ENCODE peak calls at places on chromosomes 3 and 15, in seven cellular contexts. One of them, this sample, is unnamed.
A peak's percentile ranks its signal among the peaks of the same experiment; 100 is the strongest.

GRCh38 chr15:74317820-74318375 is 49.5 kb downstream of the CYP11A1 start:
- DNase-seq in NCI-H1417: peak; percentile 90
- DNase-seq in endothelial cell of umbilical vein: no peak
- DNase-seq in NCI-H774: no peak
- DNase-seq in fibroblast of lung: peak; percentile 87
- DNase-seq in fibroblast of the conjunctiva: peak; percentile 92
- DNase-seq in NCI-H2171 treated with DMSO at 0.1 percent for 48 hours: peak; percentile 88
- DNase-seq in this sample: no peak

GRCh38 chr3:17013050-17013449 is 128.3 kb downstream of the PLCL2 start:
- DNase-seq in NCI-H1417: no peak
- DNase-seq in endothelial cell of umbilical vein: no peak
- DNase-seq in NCI-H774: no peak
- DNase-seq in fibroblast of lung: peak; percentile 29
- DNase-seq in fibroblast of the conjunctiva: no peak
- DNase-seq in NCI-H2171 treated with DMSO at 0.1 percent for 48 hours: no peak
- DNase-seq in this sample: no peak

GRCh38 chr3:138186803-138187295 is 252 bp upstream of the ARMC8 start:
- DNase-seq in NCI-H1417: no peak
- DNase-seq in endothelial cell of umbilical vein: peak; percentile 94
- DNase-seq in NCI-H774: peak; percentile 88
- DNase-seq in fibroblast of lung: peak; percentile 80
- DNase-seq in fibroblast of the conjunctiva: peak; percentile 79
- DNase-seq in NCI-H2171 treated with DMSO at 0.1 percent for 48 hours: no peak
- DNase-seq in this sample: no peak

GRCh38 chr3:42735021-42735420 is 32.4 kb upstream of the HHATL start:
- DNase-seq in NCI-H1417: no peak
- DNase-seq in endothelial cell of umbilical vein: no peak
- DNase-seq in NCI-H774: no peak
- DNase-seq in fibroblast of lung: no peak
- DNase-seq in fibroblast of the conjunctiva: no peak
- DNase-seq in NCI-H2171 treated with DMSO at 0.1 percent for 48 hours: no peak
- DNase-seq in this sample: no peak

GRCh38 chr3:29925150-29925549 is 644.3 kb downstream of the RBMS3 start:
- DNase-seq in NCI-H1417: no peak
- DNase-seq in endothelial cell of umbilical vein: no peak
- DNase-seq in NCI-H774: no peak
- DNase-seq in fibroblast of lung: no peak
- DNase-seq in fibroblast of the conjunctiva: no peak
- DNase-seq in NCI-H2171 treated with DMSO at 0.1 percent for 48 hours: no peak
- DNase-seq in this sample: no peak

GRCh38 chr3:150697646-150698045 is 6.1 kb downstream of the ERICH6 start:
- DNase-seq in NCI-H1417: no peak
- DNase-seq in endothelial cell of umbilical vein: no peak
- DNase-seq in NCI-H774: no peak
- DNase-seq in fibroblast of lung: peak; percentile 54
- DNase-seq in fibroblast of the conjunctiva: no peak
- DNase-seq in NCI-H2171 treated with DMSO at 0.1 percent for 48 hours: no peak
- DNase-seq in this sample: no peak

GRCh38 chr15:97759363-97759762 is 201.1 kb upstream of the ARRDC4 start:
- DNase-seq in NCI-H1417: no peak
- DNase-seq in endothelial cell of umbilical vein: peak; percentile 62
- DNase-seq in NCI-H774: no peak
- DNase-seq in fibroblast of lung: peak; percentile 81
- DNase-seq in fibroblast of the conjunctiva: no peak
- DNase-seq in NCI-H2171 treated with DMSO at 0.1 percent for 48 hours: no peak
- DNase-seq in this sample: peak; percentile 29

GRCh38 chr15:68503791-68504720 is 72.1 kb upstream of the ITGA11 start:
- DNase-seq in NCI-H1417: no peak
- DNase-seq in endothelial cell of umbilical vein: no peak
- DNase-seq in NCI-H774: no peak
- DNase-seq in fibroblast of lung: peak; percentile 78
- DNase-seq in fibroblast of the conjunctiva: no peak
- DNase-seq in NCI-H2171 treated with DMSO at 0.1 percent for 48 hours: no peak
- DNase-seq in this sample: no peak

GRCh38 chr15:70478251-70478990 is 284.9 kb downstream of the UACA start:
- DNase-seq in NCI-H1417: peak; percentile 78
- DNase-seq in endothelial cell of umbilical vein: no peak
- DNase-seq in NCI-H774: no peak
- DNase-seq in fibroblast of lung: no peak
- DNase-seq in fibroblast of the conjunctiva: no peak
- DNase-seq in NCI-H2171 treated with DMSO at 0.1 percent for 48 hours: no peak
- DNase-seq in this sample: no peak

GRCh38 chr15:47872869-47873301 is 155.6 kb downstream of the SEMA6D start:
- DNase-seq in NCI-H1417: no peak
- DNase-seq in endothelial cell of umbilical vein: no peak
- DNase-seq in NCI-H774: no peak
- DNase-seq in fibroblast of lung: no peak
- DNase-seq in fibroblast of the conjunctiva: no peak
- DNase-seq in NCI-H2171 treated with DMSO at 0.1 percent for 48 hours: peak; percentile 69
- DNase-seq in this sample: no peak

GRCh38 chr3:183244981-183245476 is 8.0 kb upstream of the B3GNT5 start:
- DNase-seq in NCI-H1417: no peak
- DNase-seq in endothelial cell of umbilical vein: peak; percentile 28
- DNase-seq in NCI-H774: no peak
- DNase-seq in fibroblast of lung: no peak
- DNase-seq in fibroblast of the conjunctiva: no peak
- DNase-seq in NCI-H2171 treated with DMSO at 0.1 percent for 48 hours: no peak
- DNase-seq in this sample: no peak

GRCh38 chr3:141000027-141000663 is 51.0 kb upstream of the SPSB4 start:
- DNase-seq in NCI-H1417: peak; percentile 40
- DNase-seq in endothelial cell of umbilical vein: peak; percentile 51
- DNase-seq in NCI-H774: peak; percentile 53
- DNase-seq in fibroblast of lung: peak; percentile 47
- DNase-seq in fibroblast of the conjunctiva: peak; percentile 4
- DNase-seq in NCI-H2171 treated with DMSO at 0.1 percent for 48 hours: peak; percentile 58
- DNase-seq in this sample: peak; percentile 55

GRCh38 chr3:107208796-107209195 is 168.4 kb upstream of the CCDC54 start:
- DNase-seq in NCI-H1417: no peak
- DNase-seq in endothelial cell of umbilical vein: peak; percentile 51
- DNase-seq in NCI-H774: no peak
- DNase-seq in fibroblast of lung: no peak
- DNase-seq in fibroblast of the conjunctiva: no peak
- DNase-seq in NCI-H2171 treated with DMSO at 0.1 percent for 48 hours: no peak
- DNase-seq in this sample: no peak

GRCh38 chr3:193593666-193594025 is 638 bp downstream of the OPA1 start:
- DNase-seq in NCI-H1417: peak; percentile 62
- DNase-seq in endothelial cell of umbilical vein: peak; percentile 50
- DNase-seq in NCI-H774: peak; percentile 30
- DNase-seq in fibroblast of lung: peak; percentile 49
- DNase-seq in fibroblast of the conjunctiva: no peak
- DNase-seq in NCI-H2171 treated with DMSO at 0.1 percent for 48 hours: peak; percentile 46
- DNase-seq in this sample: no peak

GRCh38 chr3:154164387-154164786 is 43.2 kb downstream of the ARHGEF26 start:
- DNase-seq in NCI-H1417: no peak
- DNase-seq in endothelial cell of umbilical vein: no peak
- DNase-seq in NCI-H774: no peak
- DNase-seq in fibroblast of lung: no peak
- DNase-seq in fibroblast of the conjunctiva: no peak
- DNase-seq in NCI-H2171 treated with DMSO at 0.1 percent for 48 hours: no peak
- DNase-seq in this sample: peak; percentile 79

GRCh38 chr15:85671156-85671555 is 123.6 kb downstream of the KLHL25 start:
- DNase-seq in NCI-H1417: no peak
- DNase-seq in endothelial cell of umbilical vein: no peak
- DNase-seq in NCI-H774: no peak
- DNase-seq in fibroblast of lung: no peak
- DNase-seq in fibroblast of the conjunctiva: no peak
- DNase-seq in NCI-H2171 treated with DMSO at 0.1 percent for 48 hours: no peak
- DNase-seq in this sample: no peak

GRCh38 chr15:52082197-52083036 is 30.2 kb downstream of the BCL2L10 start:
- DNase-seq in NCI-H1417: no peak
- DNase-seq in endothelial cell of umbilical vein: no peak
- DNase-seq in NCI-H774: no peak
- DNase-seq in fibroblast of lung: peak; percentile 84
- DNase-seq in fibroblast of the conjunctiva: no peak
- DNase-seq in NCI-H2171 treated with DMSO at 0.1 percent for 48 hours: no peak
- DNase-seq in this sample: no peak

GRCh38 chr3:87437765-87438164 is 161.4 kb upstream of the POU1F1 start:
- DNase-seq in NCI-H1417: no peak
- DNase-seq in endothelial cell of umbilical vein: peak; percentile 30
- DNase-seq in NCI-H774: no peak
- DNase-seq in fibroblast of lung: peak; percentile 68
- DNase-seq in fibroblast of the conjunctiva: no peak
- DNase-seq in NCI-H2171 treated with DMSO at 0.1 percent for 48 hours: no peak
- DNase-seq in this sample: no peak

GRCh38 chr15:35210370-35210769 is 125.3 kb upstream of the NANOGP8 start:
- DNase-seq in NCI-H1417: no peak
- DNase-seq in endothelial cell of umbilical vein: no peak
- DNase-seq in NCI-H774: no peak
- DNase-seq in fibroblast of lung: no peak
- DNase-seq in fibroblast of the conjunctiva: no peak
- DNase-seq in NCI-H2171 treated with DMSO at 0.1 percent for 48 hours: no peak
- DNase-seq in this sample: no peak

GRCh38 chr3:132268956-132269355 is 48.3 kb upstream of the ACP3 start:
- DNase-seq in NCI-H1417: no peak
- DNase-seq in endothelial cell of umbilical vein: peak; percentile 10
- DNase-seq in NCI-H774: no peak
- DNase-seq in fibroblast of lung: peak; percentile 28
- DNase-seq in fibroblast of the conjunctiva: no peak
- DNase-seq in NCI-H2171 treated with DMSO at 0.1 percent for 48 hours: no peak
- DNase-seq in this sample: no peak

GRCh38 chr15:60989696-60990095 is 239.4 kb downstream of the RORA start:
- DNase-seq in NCI-H1417: no peak
- DNase-seq in endothelial cell of umbilical vein: no peak
- DNase-seq in NCI-H774: no peak
- DNase-seq in fibroblast of lung: peak; percentile 76
- DNase-seq in fibroblast of the conjunctiva: no peak
- DNase-seq in NCI-H2171 treated with DMSO at 0.1 percent for 48 hours: no peak
- DNase-seq in this sample: no peak

GRCh38 chr3:49872801-49873281 is 3.1 kb upstream of the CAMKV start:
- DNase-seq in NCI-H1417: no peak
- DNase-seq in endothelial cell of umbilical vein: no peak
- DNase-seq in NCI-H774: no peak
- DNase-seq in fibroblast of lung: no peak
- DNase-seq in fibroblast of the conjunctiva: no peak
- DNase-seq in NCI-H2171 treated with DMSO at 0.1 percent for 48 hours: no peak
- DNase-seq in this sample: no peak

GRCh38 chr15:63306480-63307073 is 29.2 kb downstream of the APH1B start:
- DNase-seq in NCI-H1417: no peak
- DNase-seq in endothelial cell of umbilical vein: no peak
- DNase-seq in NCI-H774: no peak
- DNase-seq in fibroblast of lung: no peak
- DNase-seq in fibroblast of the conjunctiva: no peak
- DNase-seq in NCI-H2171 treated with DMSO at 0.1 percent for 48 hours: peak; percentile 28
- DNase-seq in this sample: no peak

GRCh38 chr15:45168751-45169551 is 18.8 kb downstream of the SHF start:
- DNase-seq in NCI-H1417: no peak
- DNase-seq in endothelial cell of umbilical vein: no peak
- DNase-seq in NCI-H774: no peak
- DNase-seq in fibroblast of lung: no peak
- DNase-seq in fibroblast of the conjunctiva: no peak
- DNase-seq in NCI-H2171 treated with DMSO at 0.1 percent for 48 hours: no peak
- DNase-seq in this sample: no peak

GRCh38 chr3:100045696-100046095 is 68.6 kb downstream of the FILIP1L start:
- DNase-seq in NCI-H1417: no peak
- DNase-seq in endothelial cell of umbilical vein: no peak
- DNase-seq in NCI-H774: no peak
- DNase-seq in fibroblast of lung: peak; percentile 99
- DNase-seq in fibroblast of the conjunctiva: peak; percentile 91
- DNase-seq in NCI-H2171 treated with DMSO at 0.1 percent for 48 hours: peak; percentile 20
- DNase-seq in this sample: peak; percentile 62

GRCh38 chr15:95247068-95247984 is 1016.0 kb downstream of the MCTP2 start:
- DNase-seq in NCI-H1417: no peak
- DNase-seq in endothelial cell of umbilical vein: peak; percentile 91
- DNase-seq in NCI-H774: no peak
- DNase-seq in fibroblast of lung: peak; percentile 99
- DNase-seq in fibroblast of the conjunctiva: peak; percentile 86
- DNase-seq in NCI-H2171 treated with DMSO at 0.1 percent for 48 hours: no peak
- DNase-seq in this sample: peak; percentile 94

GRCh38 chr3:69309810-69310209 is 76.1 kb downstream of the FRMD4B start:
- DNase-seq in NCI-H1417: no peak
- DNase-seq in endothelial cell of umbilical vein: no peak
- DNase-seq in NCI-H774: no peak
- DNase-seq in fibroblast of lung: peak; percentile 40
- DNase-seq in fibroblast of the conjunctiva: peak; percentile 12
- DNase-seq in NCI-H2171 treated with DMSO at 0.1 percent for 48 hours: no peak
- DNase-seq in this sample: no peak

GRCh38 chr3:121768452-121768851 is 18.9 kb upstream of the GOLGB1 start:
- DNase-seq in NCI-H1417: no peak
- DNase-seq in endothelial cell of umbilical vein: no peak
- DNase-seq in NCI-H774: no peak
- DNase-seq in fibroblast of lung: no peak
- DNase-seq in fibroblast of the conjunctiva: no peak
- DNase-seq in NCI-H2171 treated with DMSO at 0.1 percent for 48 hours: no peak
- DNase-seq in this sample: no peak